ENCODE peak calls at places on chromosome 22, in eight cellular contexts. One of them, this sample, is unnamed.

GRCh38 chr22:49023161-49023878 is 804.4 kb downstream of the BRD1 start:
- DNase-seq in CD8-positive, alpha-beta T cell: no peak
- DNase-seq in endothelial cell: no peak
- DNase-seq in HFFc6: no peak
- DNase-seq in breast epithelium: no peak
- DNase-seq in fibroblast of villous mesenchyme: no peak
- DNase-seq in OCI-LY7: no peak
- DNase-seq in lower lobe of right lung: peak; percentile 35
- DNase-seq in this sample: no peak

GRCh38 chr22:30609260-30610185 is 2.5 kb downstream of the TCN2 start:
- DNase-seq in endothelial cell: no peak
- DNase-seq in OCI-LY7: no peak
- DNase-seq in fibroblast of villous mesenchyme: peak; percentile 94
- DNase-seq in CD8-positive, alpha-beta T cell: no peak
- DNase-seq in HFFc6: peak; percentile 74
- DNase-seq in lower lobe of right lung: no peak
- DNase-seq in breast epithelium: no peak
- DNase-seq in this sample: peak; percentile 85

GRCh38 chr22:34599567-34599966 is 466.4 kb upstream of the ISX start:
- DNase-seq in breast epithelium: no peak
- DNase-seq in fibroblast of villous mesenchyme: no peak
- DNase-seq in CD8-positive, alpha-beta T cell: no peak
- DNase-seq in OCI-LY7: no peak
- DNase-seq in HFFc6: no peak
- DNase-seq in lower lobe of right lung: no peak
- DNase-seq in endothelial cell: no peak
- DNase-seq in this sample: no peak

GRCh38 chr22:29108137-29108536 is 35.3 kb downstream of the KREMEN1 start:
- DNase-seq in lower lobe of right lung: no peak
- DNase-seq in breast epithelium: no peak
- DNase-seq in fibroblast of villous mesenchyme: peak; percentile 79
- DNase-seq in endothelial cell: no peak
- DNase-seq in HFFc6: peak; percentile 78
- DNase-seq in CD8-positive, alpha-beta T cell: no peak
- DNase-seq in OCI-LY7: no peak
- DNase-seq in this sample: peak; percentile 70

GRCh38 chr22:45262195-45262930 is 21.7 kb upstream of the KIAA0930 start:
- DNase-seq in lower lobe of right lung: no peak
- DNase-seq in CD8-positive, alpha-beta T cell: no peak
- DNase-seq in breast epithelium: no peak
- DNase-seq in OCI-LY7: peak; percentile 36
- DNase-seq in endothelial cell: no peak
- DNase-seq in fibroblast of villous mesenchyme: no peak
- DNase-seq in HFFc6: no peak
- DNase-seq in this sample: no peak

GRCh38 chr22:33210129-33210784 is 152.1 kb upstream of the SYN3 start:
- DNase-seq in endothelial cell: peak; percentile 48
- DNase-seq in CD8-positive, alpha-beta T cell: no peak
- DNase-seq in lower lobe of right lung: no peak
- DNase-seq in breast epithelium: no peak
- DNase-seq in fibroblast of villous mesenchyme: peak; percentile 24
- DNase-seq in HFFc6: peak; percentile 9
- DNase-seq in OCI-LY7: peak; percentile 83
- DNase-seq in this sample: peak; percentile 49

GRCh38 chr22:30321461-30321860 is 5.3 kb downstream of the TBC1D10A start:
- DNase-seq in endothelial cell: no peak
- DNase-seq in CD8-positive, alpha-beta T cell: no peak
- DNase-seq in HFFc6: no peak
- DNase-seq in fibroblast of villous mesenchyme: no peak
- DNase-seq in breast epithelium: no peak
- DNase-seq in OCI-LY7: no peak
- DNase-seq in lower lobe of right lung: no peak
- DNase-seq in this sample: no peak

GRCh38 chr22:43901976-43902643 is 10.3 kb upstream of the PNPLA5 start:
- DNase-seq in OCI-LY7: no peak
- DNase-seq in lower lobe of right lung: no peak
- DNase-seq in breast epithelium: no peak
- DNase-seq in CD8-positive, alpha-beta T cell: no peak
- DNase-seq in fibroblast of villous mesenchyme: peak; percentile 68
- DNase-seq in endothelial cell: no peak
- DNase-seq in HFFc6: peak; percentile 94
- DNase-seq in this sample: peak; percentile 89

GRCh38 chr22:44365832-44366231 is 53.1 kb upstream of the SHISAL1 start:
- DNase-seq in endothelial cell: no peak
- DNase-seq in OCI-LY7: no peak
- DNase-seq in lower lobe of right lung: peak; percentile 6
- DNase-seq in HFFc6: no peak
- DNase-seq in fibroblast of villous mesenchyme: no peak
- DNase-seq in CD8-positive, alpha-beta T cell: no peak
- DNase-seq in breast epithelium: no peak
- DNase-seq in this sample: no peak

GRCh38 chr22:33117821-33118220 is 59.6 kb upstream of the SYN3 start:
- DNase-seq in breast epithelium: no peak
- DNase-seq in CD8-positive, alpha-beta T cell: no peak
- DNase-seq in fibroblast of villous mesenchyme: no peak
- DNase-seq in lower lobe of right lung: no peak
- DNase-seq in OCI-LY7: no peak
- DNase-seq in HFFc6: no peak
- DNase-seq in endothelial cell: no peak
- DNase-seq in this sample: no peak

GRCh38 chr22:22711532-22711913 is 67.1 kb downstream of the GGTLC2 start:
- DNase-seq in CD8-positive, alpha-beta T cell: peak; percentile 2
- DNase-seq in OCI-LY7: no peak
- DNase-seq in fibroblast of villous mesenchyme: no peak
- DNase-seq in breast epithelium: no peak
- DNase-seq in HFFc6: no peak
- DNase-seq in lower lobe of right lung: no peak
- DNase-seq in endothelial cell: no peak
- DNase-seq in this sample: no peak

GRCh38 chr22:22712666-22713365 is 68.4 kb downstream of the GGTLC2 start:
- DNase-seq in breast epithelium: no peak
- DNase-seq in HFFc6: no peak
- DNase-seq in endothelial cell: no peak
- DNase-seq in fibroblast of villous mesenchyme: no peak
- DNase-seq in CD8-positive, alpha-beta T cell: no peak
- DNase-seq in lower lobe of right lung: no peak
- DNase-seq in OCI-LY7: peak; percentile 42
- DNase-seq in this sample: no peak

GRCh38 chr22:22712092-22712658 is 67.8 kb downstream of the GGTLC2 start:
- DNase-seq in CD8-positive, alpha-beta T cell: peak; percentile 4
- DNase-seq in fibroblast of villous mesenchyme: no peak
- DNase-seq in lower lobe of right lung: no peak
- DNase-seq in breast epithelium: no peak
- DNase-seq in OCI-LY7: peak; percentile 54
- DNase-seq in HFFc6: no peak
- DNase-seq in endothelial cell: no peak
- DNase-seq in this sample: no peak

GRCh38 chr22:22710719-22711531 is 66.5 kb downstream of the GGTLC2 start:
- DNase-seq in endothelial cell: peak; percentile 76
- DNase-seq in CD8-positive, alpha-beta T cell: peak; percentile 82
- DNase-seq in breast epithelium: peak; percentile 27
- DNase-seq in OCI-LY7: peak; percentile 69
- DNase-seq in HFFc6: no peak
- DNase-seq in fibroblast of villous mesenchyme: peak; percentile 44
- DNase-seq in lower lobe of right lung: peak; percentile 76
- DNase-seq in this sample: peak; percentile 67

GRCh38 chr22:22709719-22710445 is 65.5 kb downstream of the GGTLC2 start:
- DNase-seq in OCI-LY7: peak; percentile 45
- DNase-seq in HFFc6: no peak
- DNase-seq in fibroblast of villous mesenchyme: no peak
- DNase-seq in endothelial cell: peak; percentile 53
- DNase-seq in breast epithelium: no peak
- DNase-seq in lower lobe of right lung: no peak
- DNase-seq in CD8-positive, alpha-beta T cell: peak; percentile 6
- DNase-seq in this sample: peak; percentile 48
- TF ChIP-seq CTCF in OCI-LY7: peak; percentile 73
- TF ChIP-seq CTCF in HFFc6: peak; percentile 56
- TF ChIP-seq CTCF in fibroblast of villous mesenchyme: peak; percentile 37
- TF ChIP-seq CTCF in endothelial cell: peak; percentile 52
- TF ChIP-seq CTCF in breast epithelium: no peak
- TF ChIP-seq CTCF in lower lobe of right lung: peak; percentile 12
- TF ChIP-seq CTCF in CD8-positive, alpha-beta T cell: no peak
- TF ChIP-seq CTCF in this sample: peak; percentile 43

GRCh38 chr22:26417406-26417805 is 11.7 kb upstream of the ASPHD2 start:
- DNase-seq in endothelial cell: no peak
- DNase-seq in breast epithelium: no peak
- DNase-seq in fibroblast of villous mesenchyme: no peak
- DNase-seq in lower lobe of right lung: no peak
- DNase-seq in HFFc6: no peak
- DNase-seq in CD8-positive, alpha-beta T cell: no peak
- DNase-seq in OCI-LY7: no peak
- DNase-seq in this sample: no peak

GRCh38 chr22:26414347-26414746 is 14.7 kb upstream of the ASPHD2 start:
- DNase-seq in fibroblast of villous mesenchyme: no peak
- DNase-seq in endothelial cell: no peak
- DNase-seq in HFFc6: no peak
- DNase-seq in lower lobe of right lung: no peak
- DNase-seq in OCI-LY7: no peak
- DNase-seq in breast epithelium: no peak
- DNase-seq in CD8-positive, alpha-beta T cell: no peak
- DNase-seq in this sample: no peak

GRCh38 chr22:26416670-26417270 is 12.3 kb upstream of the ASPHD2 start:
- DNase-seq in OCI-LY7: no peak
- DNase-seq in HFFc6: peak; percentile 68
- DNase-seq in lower lobe of right lung: no peak
- DNase-seq in endothelial cell: no peak
- DNase-seq in fibroblast of villous mesenchyme: peak; percentile 52
- DNase-seq in breast epithelium: peak; percentile 59
- DNase-seq in CD8-positive, alpha-beta T cell: no peak
- DNase-seq in this sample: peak; percentile 63

GRCh38 chr22:26416256-26416655 is 12.8 kb upstream of the ASPHD2 start:
- DNase-seq in lower lobe of right lung: no peak
- DNase-seq in OCI-LY7: no peak
- DNase-seq in HFFc6: no peak
- DNase-seq in breast epithelium: no peak
- DNase-seq in endothelial cell: no peak
- DNase-seq in CD8-positive, alpha-beta T cell: no peak
- DNase-seq in fibroblast of villous mesenchyme: no peak
- DNase-seq in this sample: no peak

DNA sequence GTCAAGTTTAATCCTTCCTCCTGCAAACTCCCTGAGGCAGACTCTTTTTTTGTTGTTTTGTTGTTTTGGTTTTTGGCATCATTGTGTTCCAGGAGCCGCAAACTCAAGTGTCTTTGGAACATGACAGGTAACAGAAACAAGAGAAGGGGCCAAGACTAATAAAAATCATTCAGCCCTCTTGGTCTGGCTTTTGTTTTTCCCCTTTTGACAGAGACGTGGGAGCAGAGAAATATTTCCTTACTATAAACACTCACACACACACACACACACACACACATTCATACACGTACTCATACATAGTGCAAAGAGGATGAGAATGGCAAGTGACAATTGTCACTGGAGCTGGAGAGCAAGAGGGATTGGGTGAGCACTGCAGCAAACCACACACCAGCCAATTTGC is 10.4 kb upstream of the ASPHD2 start:
- DNase-seq in lower lobe of right lung: no peak
- DNase-seq in breast epithelium: no peak
- DNase-seq in fibroblast of villous mesenchyme: no peak
- DNase-seq in CD8-positive, alpha-beta T cell: no peak
- DNase-seq in OCI-LY7: no peak
- DNase-seq in HFFc6: no peak
- DNase-seq in endothelial cell: no peak
- DNase-seq in this sample: no peak
- TF ChIP-seq CTCF in lower lobe of right lung: no peak
- TF ChIP-seq CTCF in breast epithelium: no peak
- TF ChIP-seq CTCF in fibroblast of villous mesenchyme: no peak
- TF ChIP-seq CTCF in CD8-positive, alpha-beta T cell: no peak
- TF ChIP-seq CTCF in OCI-LY7: no peak
- TF ChIP-seq CTCF in HFFc6: no peak
- TF ChIP-seq CTCF in endothelial cell: no peak
- TF ChIP-seq CTCF in this sample: no peak

DNA sequence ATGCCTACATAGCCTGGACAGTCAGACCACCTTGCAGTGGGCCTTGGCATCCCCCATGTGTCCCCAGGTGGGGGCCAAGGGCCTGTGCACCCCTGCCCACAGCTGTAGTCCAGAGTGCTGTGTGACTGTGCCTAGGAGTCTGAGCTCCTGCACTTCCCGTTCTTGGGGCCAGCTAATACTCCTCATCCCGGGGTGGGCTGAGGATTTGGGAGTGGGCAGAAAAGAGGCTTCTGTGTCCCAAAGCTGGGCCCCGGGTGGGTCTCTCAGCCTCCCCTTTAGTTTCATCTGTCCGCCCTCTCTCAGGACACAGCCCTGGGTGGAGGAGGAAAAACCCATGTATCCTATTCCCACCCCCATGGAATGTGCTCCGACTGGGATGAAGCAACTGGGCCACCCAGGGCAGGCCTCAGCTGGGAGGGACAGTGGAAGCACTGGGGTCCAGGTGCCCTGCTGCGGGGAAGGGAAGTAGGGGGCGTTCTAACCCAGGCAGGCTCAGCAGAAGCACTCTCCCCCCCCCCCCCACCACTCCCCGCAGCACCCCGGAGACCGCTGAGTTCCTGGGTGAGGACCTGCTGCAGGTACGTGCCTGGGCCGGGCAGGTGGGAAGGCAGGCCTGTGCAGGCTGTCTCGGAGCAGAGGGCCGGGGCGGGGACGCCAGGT is 1.3 kb downstream of the SH3BP1 start:
- DNase-seq in HFFc6: no peak
- DNase-seq in CD8-positive, alpha-beta T cell: peak; percentile 34
- DNase-seq in OCI-LY7: no peak
- DNase-seq in breast epithelium: no peak
- DNase-seq in fibroblast of villous mesenchyme: no peak
- DNase-seq in endothelial cell: no peak
- DNase-seq in lower lobe of right lung: no peak
- DNase-seq in this sample: no peak
- TF ChIP-seq CTCF in HFFc6: no peak
- TF ChIP-seq CTCF in CD8-positive, alpha-beta T cell: no peak
- TF ChIP-seq CTCF in OCI-LY7: peak; percentile 54
- TF ChIP-seq CTCF in breast epithelium: no peak
- TF ChIP-seq CTCF in fibroblast of villous mesenchyme: no peak
- TF ChIP-seq CTCF in endothelial cell: no peak
- TF ChIP-seq CTCF in lower lobe of right lung: no peak
- TF ChIP-seq CTCF in this sample: no peak

GRCh38 chr22:19821523-19822300 is 33.0 kb downstream of the GNB1L start:
- DNase-seq in OCI-LY7: no peak
- DNase-seq in HFFc6: no peak
- DNase-seq in fibroblast of villous mesenchyme: no peak
- DNase-seq in breast epithelium: peak; percentile 15
- DNase-seq in endothelial cell: peak; percentile 1
- DNase-seq in lower lobe of right lung: peak; percentile 27
- DNase-seq in CD8-positive, alpha-beta T cell: no peak
- DNase-seq in this sample: no peak

GRCh38 chr22:19819911-19820879 is 34.5 kb downstream of the GNB1L start:
- DNase-seq in OCI-LY7: no peak
- DNase-seq in breast epithelium: peak; percentile 10
- DNase-seq in lower lobe of right lung: peak; percentile 30
- DNase-seq in fibroblast of villous mesenchyme: no peak
- DNase-seq in HFFc6: no peak
- DNase-seq in CD8-positive, alpha-beta T cell: no peak
- DNase-seq in endothelial cell: peak; percentile 1
- DNase-seq in this sample: no peak

GRCh38 chr22:19819209-19819910 is 35.3 kb downstream of the GNB1L start:
- DNase-seq in lower lobe of right lung: no peak
- DNase-seq in HFFc6: no peak
- DNase-seq in endothelial cell: no peak
- DNase-seq in fibroblast of villous mesenchyme: no peak
- DNase-seq in CD8-positive, alpha-beta T cell: no peak
- DNase-seq in OCI-LY7: no peak
- DNase-seq in breast epithelium: peak; percentile 12
- DNase-seq in this sample: no peak

GRCh38 chr22:19822301-19823117 is 32.2 kb downstream of the GNB1L start:
- DNase-seq in breast epithelium: peak; percentile 15
- DNase-seq in HFFc6: no peak
- DNase-seq in fibroblast of villous mesenchyme: no peak
- DNase-seq in lower lobe of right lung: peak; percentile 50
- DNase-seq in CD8-positive, alpha-beta T cell: no peak
- DNase-seq in OCI-LY7: no peak
- DNase-seq in endothelial cell: peak; percentile 3
- DNase-seq in this sample: no peak

GRCh38 chr22:19820880-19821522 is 33.7 kb downstream of the GNB1L start:
- DNase-seq in lower lobe of right lung: peak; percentile 41
- DNase-seq in CD8-positive, alpha-beta T cell: no peak
- DNase-seq in breast epithelium: peak; percentile 15
- DNase-seq in OCI-LY7: no peak
- DNase-seq in fibroblast of villous mesenchyme: no peak
- DNase-seq in endothelial cell: peak; percentile 4
- DNase-seq in HFFc6: no peak
- DNase-seq in this sample: no peak
- TF ChIP-seq CTCF in lower lobe of right lung: no peak
- TF ChIP-seq CTCF in CD8-positive, alpha-beta T cell: no peak
- TF ChIP-seq CTCF in breast epithelium: no peak
- TF ChIP-seq CTCF in OCI-LY7: peak; percentile 41
- TF ChIP-seq CTCF in fibroblast of villous mesenchyme: no peak
- TF ChIP-seq CTCF in endothelial cell: no peak
- TF ChIP-seq CTCF in HFFc6: no peak
- TF ChIP-seq CTCF in this sample: no peak